ENCODE peak calls at places on chromosomes 7 and 10, in four cellular contexts. One of them, this sample, is unnamed.

GRCh38 chr10:32190890-32191491 is 134.8 kb upstream of the KIF5B start:
- DNase-seq in effector memory CD8-positive, alpha-beta T cell: peak; percentile 9
- DNase-seq in NCI-H1048: no peak
- DNase-seq in activated CD4-positive, alpha-beta T cell treated with anti-CD3 and anti-CD28 coated beads for 48 hours: no peak
- DNase-seq in this sample: no peak

GRCh38 chr7:77439572-77439971 is 23.4 kb upstream of the GSAP start:
- DNase-seq in effector memory CD8-positive, alpha-beta T cell: no peak
- DNase-seq in NCI-H1048: no peak
- DNase-seq in activated CD4-positive, alpha-beta T cell treated with anti-CD3 and anti-CD28 coated beads for 48 hours: no peak
- DNase-seq in this sample: no peak

GRCh38 chr10:70139151-70139996 is 6.7 kb upstream of the AIFM2 start:
- DNase-seq in activated CD4-positive, alpha-beta T cell treated with anti-CD3 and anti-CD28 coated beads for 48 hours: no peak
- DNase-seq in effector memory CD8-positive, alpha-beta T cell: no peak
- DNase-seq in NCI-H1048: no peak
- DNase-seq in this sample: no peak

GRCh38 chr7:107998150-107998549 is 4.8 kb downstream of the LAMB1 start:
- DNase-seq in effector memory CD8-positive, alpha-beta T cell: no peak
- DNase-seq in NCI-H1048: no peak
- DNase-seq in activated CD4-positive, alpha-beta T cell treated with anti-CD3 and anti-CD28 coated beads for 48 hours: no peak
- DNase-seq in this sample: no peak

GRCh38 chr7:142771353-142771723 is 568 bp downstream of the PRSS2 start:
- DNase-seq in NCI-H1048: no peak
- DNase-seq in activated CD4-positive, alpha-beta T cell treated with anti-CD3 and anti-CD28 coated beads for 48 hours: no peak
- DNase-seq in effector memory CD8-positive, alpha-beta T cell: no peak
- DNase-seq in this sample: no peak

GRCh38 chr10:62259998-62260397 is 8.6 kb downstream of the RTKN2 start:
- DNase-seq in NCI-H1048: no peak
- DNase-seq in activated CD4-positive, alpha-beta T cell treated with anti-CD3 and anti-CD28 coated beads for 48 hours: no peak
- DNase-seq in effector memory CD8-positive, alpha-beta T cell: no peak
- DNase-seq in this sample: no peak

GRCh38 chr7:37480642-37481041 is 32.0 kb upstream of the ELMO1 start:
- DNase-seq in effector memory CD8-positive, alpha-beta T cell: no peak
- DNase-seq in activated CD4-positive, alpha-beta T cell treated with anti-CD3 and anti-CD28 coated beads for 48 hours: no peak
- DNase-seq in NCI-H1048: no peak
- DNase-seq in this sample: no peak

GRCh38 chr10:59807629-59808620 is 54.7 kb upstream of the MRLN start:
- DNase-seq in activated CD4-positive, alpha-beta T cell treated with anti-CD3 and anti-CD28 coated beads for 48 hours: no peak
- DNase-seq in NCI-H1048: no peak
- DNase-seq in effector memory CD8-positive, alpha-beta T cell: no peak
- DNase-seq in this sample: no peak

GRCh38 chr7:70193514-70193913 is 595.2 kb downstream of the AUTS2 start:
- DNase-seq in effector memory CD8-positive, alpha-beta T cell: no peak
- DNase-seq in NCI-H1048: no peak
- DNase-seq in activated CD4-positive, alpha-beta T cell treated with anti-CD3 and anti-CD28 coated beads for 48 hours: no peak
- DNase-seq in this sample: no peak

GRCh38 chr10:61313460-61313859 is 139.7 kb downstream of the TMEM26 start:
- DNase-seq in effector memory CD8-positive, alpha-beta T cell: no peak
- DNase-seq in NCI-H1048: no peak
- DNase-seq in activated CD4-positive, alpha-beta T cell treated with anti-CD3 and anti-CD28 coated beads for 48 hours: no peak
- DNase-seq in this sample: no peak

GRCh38 chr7:19209297-19209696 is 64.1 kb upstream of the FERD3L start:
- DNase-seq in NCI-H1048: no peak
- DNase-seq in effector memory CD8-positive, alpha-beta T cell: no peak
- DNase-seq in activated CD4-positive, alpha-beta T cell treated with anti-CD3 and anti-CD28 coated beads for 48 hours: no peak
- DNase-seq in this sample: no peak

GRCh38 chr10:16952610-16953009 is 135.4 kb upstream of the RSU1 start:
- DNase-seq in activated CD4-positive, alpha-beta T cell treated with anti-CD3 and anti-CD28 coated beads for 48 hours: peak; percentile 9
- DNase-seq in NCI-H1048: no peak
- DNase-seq in effector memory CD8-positive, alpha-beta T cell: no peak
- DNase-seq in this sample: no peak

GRCh38 chr7:66055321-66055956 is 20.2 kb upstream of the ASL start:
- DNase-seq in NCI-H1048: no peak
- DNase-seq in effector memory CD8-positive, alpha-beta T cell: no peak
- DNase-seq in activated CD4-positive, alpha-beta T cell treated with anti-CD3 and anti-CD28 coated beads for 48 hours: no peak
- DNase-seq in this sample: no peak

GRCh38 chr10:75407716-75408511 is 6.3 kb upstream of the ZNF503 start:
- DNase-seq in effector memory CD8-positive, alpha-beta T cell: no peak
- DNase-seq in activated CD4-positive, alpha-beta T cell treated with anti-CD3 and anti-CD28 coated beads for 48 hours: no peak
- DNase-seq in NCI-H1048: no peak
- DNase-seq in this sample: no peak

GRCh38 chr7:127387974-127388373 is 4.5 kb downstream of the ZNF800 start:
- DNase-seq in effector memory CD8-positive, alpha-beta T cell: no peak
- DNase-seq in activated CD4-positive, alpha-beta T cell treated with anti-CD3 and anti-CD28 coated beads for 48 hours: no peak
- DNase-seq in NCI-H1048: no peak
- DNase-seq in this sample: no peak

GRCh38 chr7:114087674-114088539 is 169.1 kb upstream of the PPP1R3A start:
- DNase-seq in NCI-H1048: no peak
- DNase-seq in effector memory CD8-positive, alpha-beta T cell: no peak
- DNase-seq in activated CD4-positive, alpha-beta T cell treated with anti-CD3 and anti-CD28 coated beads for 48 hours: no peak
- DNase-seq in this sample: peak; percentile 46

GRCh38 chr7:502296-502695 is 17.4 kb downstream of the PDGFA start:
- DNase-seq in effector memory CD8-positive, alpha-beta T cell: no peak
- DNase-seq in activated CD4-positive, alpha-beta T cell treated with anti-CD3 and anti-CD28 coated beads for 48 hours: no peak
- DNase-seq in NCI-H1048: no peak
- DNase-seq in this sample: no peak

GRCh38 chr10:12042409-12042796 is 206 bp downstream of the UPF2 start:
- DNase-seq in activated CD4-positive, alpha-beta T cell treated with anti-CD3 and anti-CD28 coated beads for 48 hours: peak; percentile 59
- DNase-seq in NCI-H1048: no peak
- DNase-seq in effector memory CD8-positive, alpha-beta T cell: no peak
- DNase-seq in this sample: no peak

GRCh38 chr7:79692015-79692414 is 238.5 kb upstream of the MAGI2 start:
- DNase-seq in effector memory CD8-positive, alpha-beta T cell: no peak
- DNase-seq in NCI-H1048: no peak
- DNase-seq in activated CD4-positive, alpha-beta T cell treated with anti-CD3 and anti-CD28 coated beads for 48 hours: no peak
- DNase-seq in this sample: no peak